ENCODE peak calls at places on chromosomes 1 and 21, in six cellular contexts. X is stomach, Y is HepG2, R is SK-N-SH, B is esophagus muscularis mucosa, H is spleen. G is an unnamed sample.

GRCh38 chr21:46626536-46627302 is 8.8 kb upstream of the PRMT2 start:
- DNase-seq in R (no peak), H (no peak), X (no peak), B (no peak), Y (peak; percentile 60), G (no peak)

GRCh38 chr1:117092594-117092993 is 29.0 kb downstream of the TRIM45 start:
- DNase-seq in H (no peak), Y (no peak), B (no peak), X (no peak), R (no peak), G (no peak)

GRCh38 chr1:13538832-13539231 is 25.0 kb upstream of the LRRC38 start:
- DNase-seq in Y (no peak), B (no peak), R (no peak), X (no peak), H (no peak), G (no peak)

GRCh38 chr1:232470711-232471110 is 159.2 kb downstream of the SIPA1L2 start:
- DNase-seq in B (no peak), H (no peak), Y (no peak), R (no peak), X (no peak), G (no peak)

GRCh38 chr1:244375061-244375460 is 76.6 kb downstream of the ADSS2 start:
- DNase-seq in R (no peak), B (no peak), X (no peak), H (no peak), Y (no peak), G (no peak)

GRCh38 chr1:224373008-224373590 is 16.4 kb downstream of the CNIH4 start:
- DNase-seq in Y (no peak), X (no peak), R (no peak), H (no peak), B (no peak), G (no peak)

GRCh38 chr1:109975718-109976117 is 8.8 kb upstream of the AHCYL1 start:
- DNase-seq in H (no peak), B (no peak), X (no peak), R (no peak), Y (peak; percentile 18), G (no peak)

GRCh38 chr1:158496379-158496778 is 24.4 kb downstream of the OR10R2 start:
- DNase-seq in R (no peak), X (no peak), B (no peak), Y (no peak), H (no peak), G (no peak)

GRCh38 chr1:40362699-40363098 is 10.8 kb upstream of the SMAP2 start:
- DNase-seq in R (no peak), H (no peak), X (no peak), Y (no peak), B (no peak), G (no peak)

GRCh38 chr1:248906741-248907661 is 966 bp downstream of the PGBD2 start:
- DNase-seq in H (no peak), Y (peak; percentile 12), R (no peak), X (no peak), B (no peak), G (no peak)

GRCh38 chr1:179298952-179299351 is 5.4 kb downstream of the SOAT1 start:
- DNase-seq in R (no peak), Y (no peak), B (no peak), H (no peak), X (no peak), G (no peak)

GRCh38 chr1:21294266-21295058 is 4.2 kb upstream of the ECE1 start:
- DNase-seq in R (no peak), H (peak; percentile 95), B (no peak), X (peak; percentile 71), Y (no peak), G (no peak)
- H3K4me3 ChIP-seq in R (no peak overlapping the region), H (peak overlapping the region; percentile 35), B (no peak overlapping the region), X (no peak overlapping the region), Y (no peak overlapping the region), G (no peak overlapping the region)

GRCh38 chr1:212858055-212858460 is at the start of gene FLVCR1:
- DNase-seq in X (peak; percentile 97), H (peak; percentile 100), B (peak; percentile 98), Y (peak; percentile 93), R (peak; percentile 97), G (peak; percentile 96)

GRCh38 chr1:212864201-212864600 is 6.1 kb downstream of the FLVCR1 start:
- DNase-seq in B (no peak), Y (no peak), H (no peak), X (no peak), R (no peak), G (no peak)

GRCh38 chr1:212858461-212859265 is 588 bp downstream of the FLVCR1 start:
- DNase-seq in Y (peak; percentile 18), H (peak; percentile 85), X (peak; percentile 28), B (no peak), R (no peak), G (peak; percentile 20)

GRCh38 chr1:212862111-212862690 is 4.1 kb downstream of the FLVCR1 start:
- DNase-seq in B (no peak), R (no peak), H (no peak), Y (no peak), X (no peak), G (no peak)

GRCh38 chr1:212860713-212861581 is 2.9 kb downstream of the FLVCR1 start:
- DNase-seq in Y (no peak), R (no peak), X (no peak), B (no peak), H (no peak), G (no peak)
- TF ChIP-seq POLR2AphosphoS5 in Y (no peak), R (no peak), X (no peak), B (no peak), H (no peak), G (no peak)

DNA sequence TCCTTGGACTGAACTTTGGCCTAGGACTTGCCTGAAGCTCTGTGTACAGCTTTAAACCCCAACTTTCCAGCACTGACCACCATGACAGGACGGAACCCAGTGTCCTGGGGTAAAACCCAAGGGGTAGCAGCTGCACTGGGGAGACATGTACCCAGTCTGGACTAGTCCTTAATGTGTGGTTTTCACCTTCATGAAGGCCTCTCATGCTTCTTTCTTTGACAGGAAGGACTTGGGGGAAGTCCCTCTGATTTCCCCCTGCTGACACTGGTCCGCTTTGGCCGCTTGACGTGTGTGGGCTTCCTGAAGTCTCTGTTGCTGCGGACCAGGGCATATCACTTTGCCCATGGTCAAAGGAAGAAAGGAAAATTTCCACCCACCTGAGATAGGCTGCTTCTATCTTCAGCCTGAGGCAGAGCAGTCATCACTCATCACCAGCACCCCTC is 66.3 kb upstream of the PRDX6 start:
- DNase-seq in B (no peak), H (peak; percentile 83), X (no peak), R (no peak), Y (no peak), G (no peak)
- H3K4me3 ChIP-seq in B (no peak overlapping the region), H (no peak overlapping the region), X (no peak overlapping the region), R (no peak overlapping the region), Y (no peak overlapping the region), G (no peak overlapping the region)

GRCh38 chr1:20151906-20152598 is 12.9 kb downstream of the PLA2G2F start:
- DNase-seq in H (peak; percentile 94), Y (peak; percentile 60), B (peak; percentile 94), R (peak; percentile 94), X (peak; percentile 84), G (peak; percentile 84)
- TF ChIP-seq POLR2AphosphoS5 in H (peak; percentile 55), Y (no peak), B (peak; percentile 23), R (no peak), X (no peak), G (no peak)

DNA sequence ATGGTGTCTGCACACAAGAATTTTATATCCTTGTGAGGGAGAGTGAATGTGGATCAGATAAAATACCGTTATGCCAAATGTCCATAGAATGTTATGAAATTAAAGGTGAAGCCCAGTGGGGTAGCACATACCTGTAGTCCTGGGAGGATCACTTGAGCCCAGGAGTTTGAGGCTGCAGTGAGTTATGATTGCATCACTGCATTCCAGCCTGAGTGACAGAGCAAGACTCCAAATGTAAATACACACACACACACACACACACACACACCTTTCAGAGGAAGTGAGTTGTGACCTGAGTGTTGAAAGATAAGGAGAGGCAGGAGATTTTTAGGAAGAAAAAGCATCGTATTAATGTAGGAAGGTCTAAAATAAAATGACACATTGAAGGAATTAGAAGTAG is 28.1 kb upstream of the ZYG11A start:
- DNase-seq in X (no peak), H (no peak), R (no peak), B (no peak), Y (peak; percentile 65), G (no peak)
- H3K4me3 ChIP-seq in X (no peak overlapping the region), H (no peak overlapping the region), R (no peak overlapping the region), B (no peak overlapping the region), Y (no peak overlapping the region), G (no peak overlapping the region)

GRCh38 chr1:201245082-201245481 is 38.2 kb upstream of the PKP1 start:
- DNase-seq in X (no peak), H (no peak), B (peak; percentile 37), R (no peak), Y (no peak), G (no peak)
- TF ChIP-seq POLR2AphosphoS5 in X (no peak), H (no peak), B (no peak), R (no peak), Y (no peak), G (no peak)

DNA sequence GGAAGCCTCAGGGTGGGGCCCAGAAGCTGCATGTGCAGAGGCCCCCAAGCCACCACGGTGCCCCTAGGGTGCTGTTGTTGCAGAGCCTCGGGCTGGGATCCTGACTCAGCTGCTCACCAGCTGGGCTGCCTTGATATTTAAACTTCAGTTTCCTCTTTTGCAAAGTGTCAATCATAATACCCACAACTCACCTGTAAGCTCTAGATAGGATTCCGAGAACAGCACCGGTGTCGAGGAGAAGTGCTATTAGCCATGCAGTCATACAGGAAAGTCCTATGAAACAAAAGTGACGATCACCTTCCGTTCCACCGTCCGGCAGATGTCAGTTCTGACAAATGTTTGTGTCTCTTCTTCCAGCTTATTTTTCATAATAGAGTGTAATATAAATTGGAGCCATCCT is 101.0 kb downstream of the SIK1 start:
- DNase-seq in H (no peak), Y (no peak), B (no peak), R (no peak), X (no peak), G (no peak)
- H3K4me3 ChIP-seq in H (no peak overlapping the region), Y (no peak overlapping the region), B (no peak overlapping the region), R (no peak overlapping the region), X (no peak overlapping the region), G (no peak overlapping the region)

DNA sequence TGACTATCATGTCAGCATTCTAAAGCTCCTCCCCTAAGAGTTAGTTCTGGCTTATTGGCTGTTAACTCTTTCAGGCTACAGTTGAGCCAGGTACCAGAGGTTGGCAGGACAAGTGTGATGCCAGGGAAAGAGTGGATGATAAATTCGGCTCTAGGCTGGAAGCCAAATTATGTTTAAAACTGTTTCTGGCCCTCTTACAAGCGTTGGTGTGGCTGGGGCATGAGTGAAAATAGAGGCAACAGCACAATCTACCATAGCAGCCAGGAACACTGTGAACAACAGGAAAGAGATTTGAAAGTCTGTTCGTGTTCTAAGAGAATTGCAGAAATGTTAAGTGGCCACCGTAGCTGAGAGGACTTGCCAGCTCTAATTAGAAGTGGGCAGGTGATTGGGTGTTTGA is 84.2 kb downstream of the CDC7 start:
- DNase-seq in R (no peak), X (no peak), H (no peak), Y (no peak), B (no peak), G (no peak)
- TF ChIP-seq POLR2AphosphoS5 in R (no peak), X (no peak), H (no peak), Y (no peak), B (no peak), G (no peak)

GRCh38 chr1:172623748-172624147 is 35.2 kb upstream of the FASLG start:
- DNase-seq in X (no peak), B (no peak), H (no peak), R (no peak), Y (no peak), G (no peak)
- H3K4me3 ChIP-seq in X (no peak overlapping the region), B (no peak overlapping the region), H (no peak overlapping the region), R (no peak overlapping the region), Y (no peak overlapping the region), G (no peak overlapping the region)